ENCODE peak calls at places on chromosomes 6 and 20, in five cellular contexts. J is H9, N is neuronal stem cell, A is H1, B is IMR-90. I is an unnamed sample. For H3K4me1, the result is how much of the 10 kb centered on the place peaks cover.

GRCh38 chr20:31684153-31685003 is 38.3 kb downstream of the BCL2L1 start:
- DNase-seq in N (no peak), A (no peak), B (no peak), J (no peak), I (no peak)

GRCh38 chr20:59751075-59751711 is 146.9 kb downstream of the PHACTR3 start:
- DNase-seq in B (peak), N (peak), J (peak), A (peak), I (no peak)

GRCh38 chr6:43823879-43824740 is 54.1 kb downstream of the VEGFA start:
- DNase-seq in B (no peak), A (no peak), N (no peak), J (no peak), I (no peak)

GRCh38 chr20:61331542-61331941 is 79.5 kb downstream of the CDH4 start:
- DNase-seq in N (no peak), A (no peak), B (no peak), J (peak), I (no peak)

GRCh38 chr6:112204350-112204706 is 50.0 kb downstream of the LAMA4 start:
- DNase-seq in J (no peak), B (no peak), A (no peak), N (no peak), I (no peak)

GRCh38 chr6:134317471-134318131 is at the start of gene SGK1:
- DNase-seq in B (peak), J (peak), A (peak), N (peak), I (peak)

GRCh38 chr20:25072226-25072811 is 9.6 kb downstream of the VSX1 start:
- DNase-seq in B (no peak), J (no peak), A (no peak), N (no peak), I (no peak)

GRCh38 chr20:17646209-17646717 is 35.8 kb downstream of the RRBP1 start:
- DNase-seq in B (no peak), N (no peak), J (no peak), A (no peak), I (no peak)

GRCh38 chr6:168376811-168377480 is 57.4 kb upstream of the DACT2 start:
- DNase-seq in A (no peak), J (no peak), B (no peak), N (no peak), I (no peak)

GRCh38 chr20:48812600-48813445 is 15.0 kb downstream of the PREX1 start:
- DNase-seq in J (no peak), B (no peak), N (no peak), A (no peak), I (no peak)

GRCh38 chr20:1819311-1820136 is 75.7 kb upstream of the SIRPA start:
- DNase-seq in B (no peak), N (no peak), J (no peak), A (no peak), I (no peak)

GRCh38 chr6:100468966-100469859 is 4.5 kb upstream of the SIM1 start:
- DNase-seq in B (no peak), A (peak), N (no peak), J (peak), I (no peak)

GRCh38 chr6:53134601-53135235 is 13.9 kb downstream of the GCM1 start:
- DNase-seq in J (no peak), B (no peak), A (no peak), N (no peak), I (no peak)

GRCh38 chr20:17871861-17872260 is 96.7 kb downstream of the SNX5 start:
- DNase-seq in A (no peak), J (no peak), N (no peak), B (no peak), I (no peak)

GRCh38 chr6:7201732-7202541 is 94.2 kb downstream of the RREB1 start:
- DNase-seq in N (no peak), A (no peak), J (no peak), B (no peak), I (no peak)

GRCh38 chr6:75424610-75425548 is 68.7 kb downstream of the FILIP1 start:
- DNase-seq in J (no peak), B (peak), N (no peak), A (no peak), I (no peak)

GRCh38 chr20:52754366-52754765 is 217.8 kb upstream of the TSHZ2 start:
- DNase-seq in J (no peak), A (no peak), N (no peak), B (no peak), I (peak)

GRCh38 chr20:50550531-50550930 is 40.3 kb downstream of the PTPN1 start:
- DNase-seq in J (no peak), N (no peak), A (no peak), B (no peak), I (peak)

GRCh38 chr6:166957087-166957804 is 896 bp upstream of the RNASET2 start:
- DNase-seq in J (peak), B (no peak), A (peak), N (peak), I (peak)

GRCh38 chr6:54283877-54284860 is 24.1 kb upstream of the TINAG start:
- DNase-seq in A (no peak), J (no peak), N (no peak), B (peak), I (no peak)

GRCh38 chr6:145626857-145627256 is 108.5 kb downstream of the EPM2A start:
- DNase-seq in J (no peak), N (no peak), A (no peak), B (peak), I (no peak)

GRCh38 chr20:2619961-2620595 is 32.4 kb upstream of the NOP56 start:
- DNase-seq in B (peak), N (no peak), J (no peak), A (no peak), I (peak)

GRCh38 chr6:107982511-107982910 is 24.5 kb upstream of the SEC63 start:
- DNase-seq in N (no peak), A (no peak), J (no peak), B (no peak), I (no peak)

GRCh38 chr6:157240059-157240959 is 83.0 kb downstream of the TMEM242 start:
- DNase-seq in B (peak), N (no peak), A (no peak), J (no peak), I (peak)

GRCh38 chr6:15588966-15589634 is 73.7 kb downstream of the DTNBP1 start:
- DNase-seq in B (peak), N (no peak), J (no peak), A (no peak), I (peak)

GRCh38 chr6:156890627-156891300 is 113.6 kb downstream of the ARID1B start:
- DNase-seq in B (peak), A (no peak), J (no peak), N (no peak), I (peak)

GRCh38 chr20:43516251-43516824 is 8.8 kb downstream of the L3MBTL1 start:
- DNase-seq in N (no peak), A (no peak), B (no peak), J (no peak), I (no peak)

GRCh38 chr6:14543971-14544620 is 426.5 kb downstream of the CD83 start:
- DNase-seq in J (no peak), N (no peak), B (no peak), A (no peak), I (no peak)

GRCh38 chr20:4216142-4216735 is 200.9 kb upstream of the RNF24 start:
- DNase-seq in J (no peak), A (no peak), N (no peak), B (peak), I (no peak)

GRCh38 chr6:88972504-88973423 is 9.3 kb upstream of the RNGTT start:
- DNase-seq in J (no peak), B (no peak), N (no peak), A (no peak), I (no peak)

GRCh38 chr6:5341845-5342244 is 80.5 kb downstream of the FARS2 start:
- DNase-seq in J (no peak), N (no peak), A (no peak), B (no peak), I (no peak)

GRCh38 chr20:22901164-22901563 is 133.9 kb upstream of the SSTR4 start:
- DNase-seq in J (no peak), N (no peak), A (no peak), B (no peak), I (no peak)

GRCh38 chr6:142331601-142332000 is 29.8 kb downstream of the ADGRG6 start:
- DNase-seq in B (no peak), N (no peak), A (no peak), J (no peak), I (peak)

DNA sequence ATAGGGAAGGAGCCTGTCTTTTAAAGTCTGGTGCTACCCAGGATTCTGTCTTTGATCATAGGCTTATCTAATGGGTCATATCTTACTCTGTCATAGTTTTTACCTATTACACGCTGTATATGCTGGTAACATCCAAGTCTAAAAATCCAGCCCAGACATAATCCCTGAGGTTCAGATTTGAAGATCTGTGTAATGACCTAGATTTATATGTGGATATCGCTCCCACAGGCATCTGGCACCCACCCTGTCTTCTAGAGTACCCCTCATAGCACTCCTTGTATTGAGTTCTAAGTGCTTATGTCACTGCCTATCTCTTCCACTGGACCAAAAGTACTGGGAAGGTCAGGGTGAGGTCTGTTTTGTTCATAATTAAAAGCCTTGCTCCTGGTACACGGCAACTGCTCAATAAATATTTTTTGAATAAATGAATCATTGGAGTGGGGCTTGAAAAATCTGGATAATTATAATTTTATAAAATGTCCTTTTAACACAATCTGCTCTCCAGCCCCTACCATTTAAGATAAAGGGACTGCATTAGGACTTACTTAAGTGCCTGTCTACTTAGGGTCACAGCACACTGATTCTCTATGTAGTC is 136.4 kb downstream of the FUT9 start:
- DNase-seq in B (no peak), N (no peak), A (no peak), J (no peak), I (no peak)
- H2BK120ac ChIP-seq in B (no peak), N (no peak), A (no peak), J (no peak), I (no peak)

DNA sequence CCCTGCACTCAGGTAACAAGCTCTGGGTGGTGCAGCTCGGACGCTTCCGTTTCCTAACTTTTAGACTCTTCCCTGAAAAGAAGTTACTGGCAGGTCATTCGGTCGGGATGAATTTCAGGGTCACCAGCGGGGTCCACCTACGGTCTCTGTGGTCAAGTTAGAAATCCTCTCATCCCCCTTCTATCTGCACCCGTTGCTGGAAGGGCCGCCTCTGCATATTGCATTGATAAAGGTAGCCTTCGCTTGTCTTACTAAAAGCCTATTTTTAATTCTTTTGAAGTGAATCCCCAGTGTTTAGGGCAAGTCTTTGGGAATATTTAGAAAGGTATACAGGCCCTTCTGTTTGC is 47.3 kb downstream of the LRRN4 start:
- DNase-seq in N (no peak), A (no peak), B (no peak), J (no peak), I (no peak)
- H4K91ac ChIP-seq in N (no peak), A (no peak), B (peak), J (no peak), I (no peak)

GRCh38 chr6:10585232-10585887 is 64.2 kb downstream of the GCNT2 start:
- DNase-seq in A (no peak), N (peak), B (no peak), J (peak), I (peak)
- H3K4me1 ChIP-seq in A (under half), N (under half), B (under half), J (under half), I (under half)

DNA sequence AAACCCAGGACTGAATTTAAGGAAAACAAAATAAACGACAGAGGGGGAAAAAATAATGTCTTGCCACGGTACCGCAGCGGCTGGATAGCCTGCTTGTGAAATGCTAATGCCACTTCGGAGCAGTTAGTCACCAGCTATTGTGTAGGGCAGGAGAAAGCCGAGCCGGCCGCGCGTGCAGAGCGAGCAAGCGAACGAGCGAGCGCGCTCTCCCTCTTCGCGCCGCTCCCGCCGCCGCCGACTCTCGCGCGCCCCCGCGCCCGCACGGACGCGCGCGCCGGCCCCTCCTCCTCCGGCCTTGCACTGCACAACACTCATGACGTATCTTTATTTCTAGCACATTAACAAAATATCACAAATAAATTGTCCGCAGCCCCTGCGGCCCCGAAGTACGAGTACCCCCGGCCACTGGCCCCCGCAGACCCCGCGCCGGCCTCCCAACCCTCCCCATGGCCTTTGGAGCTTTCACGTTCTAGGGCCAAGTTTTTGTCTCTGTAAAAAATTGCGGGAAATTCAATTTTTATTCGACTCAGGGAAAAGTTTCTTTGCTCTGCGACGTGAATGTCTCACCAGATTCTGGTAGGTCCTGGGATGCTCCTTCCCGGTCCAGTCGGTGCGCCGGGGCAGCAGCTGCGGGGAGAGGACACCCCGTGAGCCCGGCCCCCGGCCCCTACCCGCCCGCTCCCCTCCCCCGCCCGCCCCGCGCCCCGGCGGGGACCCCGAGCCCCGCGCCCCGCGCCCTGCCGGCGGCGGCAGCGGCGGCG is 993 bp downstream of the PHIP start:
- DNase-seq in J (peak), B (peak), N (peak), A (peak), I (peak)
- H2BK120ac ChIP-seq in J (no peak), B (no peak), N (no peak), A (no peak), I (peak)

DNA sequence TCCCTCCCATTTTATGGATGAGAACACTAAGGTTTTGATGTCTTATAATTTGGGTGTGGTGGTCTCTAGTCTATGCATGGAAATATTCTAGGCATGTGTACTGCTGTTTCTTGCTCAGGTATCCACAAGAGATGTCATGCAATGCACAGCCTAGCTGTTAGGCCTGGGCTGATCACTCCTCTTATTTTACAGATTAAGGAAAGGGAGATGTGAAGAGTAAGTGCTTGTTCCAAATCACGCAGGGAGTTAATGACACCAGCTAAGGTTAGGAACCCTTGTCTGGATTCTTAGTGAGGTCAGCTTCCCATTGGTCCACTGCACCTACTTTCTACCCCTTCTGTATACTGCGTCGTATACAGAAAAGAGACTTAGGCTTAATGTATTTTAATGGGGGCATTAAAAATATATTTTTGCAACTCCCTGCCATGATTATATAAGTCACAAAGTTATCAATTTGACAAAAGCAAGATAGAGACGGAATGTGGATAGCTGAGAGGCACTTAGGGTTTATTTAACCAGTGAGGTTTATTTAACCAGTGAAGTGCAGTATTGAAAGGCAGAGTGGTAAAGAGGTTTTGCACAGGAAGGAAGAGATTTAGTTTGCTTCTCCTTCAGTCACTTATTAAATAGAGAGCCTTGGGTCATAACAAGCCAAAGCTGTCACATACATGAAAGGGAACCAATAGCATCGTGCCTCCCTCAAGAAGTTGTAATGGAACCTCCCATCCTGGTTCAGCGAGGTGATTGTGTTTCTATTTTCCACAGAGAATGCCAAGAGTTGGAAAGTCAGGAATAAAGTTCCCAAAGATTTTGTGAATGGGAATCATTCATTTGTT is 95.0 kb upstream of the FAM184A start:
- DNase-seq in J (no peak), B (no peak), N (no peak), A (no peak), I (no peak)
- H4K91ac ChIP-seq in J (no peak), B (no peak), N (no peak), A (no peak), I (no peak)

I was measured in mesenchymal stem cell.